ENCODE peak calls at places on chromosomes 13 and 19, in six cellular contexts. One of them, this sample, is unnamed. For H3K9me3, the result is how much of the 10 kb centered on the place peaks cover.

GRCh38 chr13:83536941-83537340 is 345.3 kb downstream of the SLITRK1 start:
- DNase-seq in mucosa of descending colon: no peak
- DNase-seq in cardiac muscle cell: no peak
- DNase-seq in lung: no peak
- DNase-seq in mammary epithelial cell: peak
- DNase-seq in upper lobe of right lung: no peak
- DNase-seq in this sample: no peak

GRCh38 chr13:74074723-74075122 is 59.5 kb downstream of the KLF12 start:
- DNase-seq in mucosa of descending colon: no peak
- DNase-seq in cardiac muscle cell: peak
- DNase-seq in lung: no peak
- DNase-seq in mammary epithelial cell: peak
- DNase-seq in upper lobe of right lung: no peak
- DNase-seq in this sample: peak

GRCh38 chr19:56367829-56368711 is 25.3 kb downstream of the ZNF582 start:
- DNase-seq in mucosa of descending colon: peak
- DNase-seq in cardiac muscle cell: peak
- DNase-seq in lung: peak
- DNase-seq in mammary epithelial cell: peak
- DNase-seq in upper lobe of right lung: peak
- DNase-seq in this sample: peak

GRCh38 chr13:25148005-25148798 is 23.9 kb downstream of the AMER2 start:
- DNase-seq in mucosa of descending colon: no peak
- DNase-seq in cardiac muscle cell: no peak
- DNase-seq in lung: no peak
- DNase-seq in mammary epithelial cell: no peak
- DNase-seq in upper lobe of right lung: no peak
- DNase-seq in this sample: no peak

GRCh38 chr19:48613024-48613851 is 1.6 kb downstream of the FAM83E start:
- DNase-seq in mucosa of descending colon: peak
- DNase-seq in cardiac muscle cell: no peak
- DNase-seq in lung: no peak
- DNase-seq in mammary epithelial cell: no peak
- DNase-seq in upper lobe of right lung: peak
- DNase-seq in this sample: no peak

GRCh38 chr19:30059741-30060140 is 117.7 kb downstream of the URI1 start:
- DNase-seq in mucosa of descending colon: no peak
- DNase-seq in cardiac muscle cell: no peak
- DNase-seq in lung: no peak
- DNase-seq in mammary epithelial cell: no peak
- DNase-seq in upper lobe of right lung: no peak
- DNase-seq in this sample: no peak

GRCh38 chr13:45162821-45163220 is 38.0 kb downstream of the KCTD4 start:
- DNase-seq in mucosa of descending colon: no peak
- DNase-seq in cardiac muscle cell: peak
- DNase-seq in lung: no peak
- DNase-seq in mammary epithelial cell: peak
- DNase-seq in upper lobe of right lung: no peak
- DNase-seq in this sample: peak

GRCh38 chr19:21513651-21514050 is 8.2 kb downstream of the ZNF429 start:
- DNase-seq in mucosa of descending colon: no peak
- DNase-seq in cardiac muscle cell: no peak
- DNase-seq in lung: no peak
- DNase-seq in mammary epithelial cell: no peak
- DNase-seq in upper lobe of right lung: no peak
- DNase-seq in this sample: no peak

GRCh38 chr19:10677796-10678195 is 23.4 kb upstream of the QTRT1 start:
- DNase-seq in mucosa of descending colon: no peak
- DNase-seq in cardiac muscle cell: no peak
- DNase-seq in lung: no peak
- DNase-seq in mammary epithelial cell: no peak
- DNase-seq in upper lobe of right lung: no peak
- DNase-seq in this sample: no peak

GRCh38 chr19:7395360-7395781 is 46.6 kb downstream of the ARHGEF18 start:
- DNase-seq in mucosa of descending colon: no peak
- DNase-seq in cardiac muscle cell: peak
- DNase-seq in lung: no peak
- DNase-seq in mammary epithelial cell: no peak
- DNase-seq in upper lobe of right lung: no peak
- DNase-seq in this sample: peak

GRCh38 chr13:37616131-37616530 is 17.6 kb upstream of the POSTN start:
- DNase-seq in mucosa of descending colon: no peak
- DNase-seq in cardiac muscle cell: no peak
- DNase-seq in lung: no peak
- DNase-seq in mammary epithelial cell: no peak
- DNase-seq in upper lobe of right lung: no peak
- DNase-seq in this sample: peak

GRCh38 chr19:30064021-30064699 is 122.1 kb downstream of the URI1 start:
- DNase-seq in mucosa of descending colon: no peak
- DNase-seq in cardiac muscle cell: no peak
- DNase-seq in lung: no peak
- DNase-seq in mammary epithelial cell: no peak
- DNase-seq in upper lobe of right lung: peak
- DNase-seq in this sample: no peak

GRCh38 chr19:3463039-3463958 is 17.0 kb downstream of the SMIM24 start:
- DNase-seq in mucosa of descending colon: no peak
- DNase-seq in cardiac muscle cell: no peak
- DNase-seq in lung: no peak
- DNase-seq in mammary epithelial cell: no peak
- DNase-seq in upper lobe of right lung: no peak
- DNase-seq in this sample: no peak

GRCh38 chr19:54297759-54298305 is 15.1 kb downstream of the LILRA5 start:
- DNase-seq in mucosa of descending colon: peak
- DNase-seq in cardiac muscle cell: no peak
- DNase-seq in lung: no peak
- DNase-seq in mammary epithelial cell: no peak
- DNase-seq in upper lobe of right lung: no peak
- DNase-seq in this sample: no peak

GRCh38 chr19:48896191-48896720 is 2.3 kb downstream of the TULP2 start:
- DNase-seq in mucosa of descending colon: peak
- DNase-seq in cardiac muscle cell: peak
- DNase-seq in lung: peak
- DNase-seq in mammary epithelial cell: no peak
- DNase-seq in upper lobe of right lung: peak
- DNase-seq in this sample: peak

GRCh38 chr19:53431399-53432087 is at the start of gene ZNF761:
- DNase-seq in mucosa of descending colon: peak
- DNase-seq in cardiac muscle cell: peak
- DNase-seq in lung: peak
- DNase-seq in mammary epithelial cell: peak
- DNase-seq in upper lobe of right lung: peak
- DNase-seq in this sample: peak

GRCh38 chr13:48831248-48831647 is 144.5 kb upstream of the FNDC3A start:
- DNase-seq in mucosa of descending colon: no peak
- DNase-seq in cardiac muscle cell: peak
- DNase-seq in lung: no peak
- DNase-seq in mammary epithelial cell: no peak
- DNase-seq in upper lobe of right lung: no peak
- DNase-seq in this sample: no peak

GRCh38 chr19:42092350-42092749 is 16.4 kb downstream of the ZNF574 start:
- DNase-seq in mucosa of descending colon: peak
- DNase-seq in cardiac muscle cell: peak
- DNase-seq in lung: no peak
- DNase-seq in mammary epithelial cell: peak
- DNase-seq in upper lobe of right lung: no peak
- DNase-seq in this sample: no peak

GRCh38 chr13:96768524-96768923 is 225.8 kb downstream of the OXGR1 start:
- DNase-seq in mucosa of descending colon: no peak
- DNase-seq in cardiac muscle cell: no peak
- DNase-seq in lung: no peak
- DNase-seq in mammary epithelial cell: no peak
- DNase-seq in upper lobe of right lung: no peak
- DNase-seq in this sample: no peak

GRCh38 chr19:42360787-42361544 is 29.1 kb downstream of the CNFN start:
- DNase-seq in mucosa of descending colon: no peak
- DNase-seq in cardiac muscle cell: no peak
- DNase-seq in lung: no peak
- DNase-seq in mammary epithelial cell: no peak
- DNase-seq in upper lobe of right lung: no peak
- DNase-seq in this sample: no peak

GRCh38 chr13:95301947-95302386 is 716 bp upstream of the ABCC4 start:
- DNase-seq in mucosa of descending colon: no peak
- DNase-seq in cardiac muscle cell: peak
- DNase-seq in lung: no peak
- DNase-seq in mammary epithelial cell: no peak
- DNase-seq in upper lobe of right lung: no peak
- DNase-seq in this sample: no peak

GRCh38 chr13:47457631-47458030 is 543.4 kb downstream of the SUCLA2 start:
- DNase-seq in mucosa of descending colon: no peak
- DNase-seq in cardiac muscle cell: peak
- DNase-seq in lung: no peak
- DNase-seq in mammary epithelial cell: peak
- DNase-seq in upper lobe of right lung: no peak
- DNase-seq in this sample: no peak

GRCh38 chr19:48713041-48713863 is 6.3 kb downstream of the MAMSTR start:
- DNase-seq in mucosa of descending colon: no peak
- DNase-seq in cardiac muscle cell: no peak
- DNase-seq in lung: no peak
- DNase-seq in mammary epithelial cell: no peak
- DNase-seq in upper lobe of right lung: no peak
- DNase-seq in this sample: peak

GRCh38 chr13:78631077-78631476 is 27.7 kb upstream of the POU4F1 start:
- DNase-seq in mucosa of descending colon: peak
- DNase-seq in cardiac muscle cell: no peak
- DNase-seq in lung: no peak
- DNase-seq in mammary epithelial cell: no peak
- DNase-seq in upper lobe of right lung: no peak
- DNase-seq in this sample: no peak

GRCh38 chr19:10653482-10653731 is 739 bp upstream of the ILF3 start:
- DNase-seq in mucosa of descending colon: no peak
- DNase-seq in cardiac muscle cell: no peak
- DNase-seq in lung: no peak
- DNase-seq in mammary epithelial cell: no peak
- DNase-seq in upper lobe of right lung: no peak
- DNase-seq in this sample: no peak

GRCh38 chr19:19491321-19492025 is 23.9 kb downstream of the TSSK6 start:
- DNase-seq in mucosa of descending colon: no peak
- DNase-seq in cardiac muscle cell: no peak
- DNase-seq in lung: no peak
- DNase-seq in mammary epithelial cell: no peak
- DNase-seq in upper lobe of right lung: no peak
- DNase-seq in this sample: no peak

GRCh38 chr13:108200781-108201398 is 14.4 kb downstream of the LIG4 start:
- DNase-seq in mucosa of descending colon: no peak
- DNase-seq in cardiac muscle cell: no peak
- DNase-seq in lung: no peak
- DNase-seq in mammary epithelial cell: peak
- DNase-seq in upper lobe of right lung: no peak
- DNase-seq in this sample: peak

GRCh38 chr19:41096353-41096752 is 8.1 kb downstream of the CYP2A13 start:
- DNase-seq in mucosa of descending colon: no peak
- DNase-seq in cardiac muscle cell: no peak
- DNase-seq in lung: no peak
- DNase-seq in mammary epithelial cell: no peak
- DNase-seq in upper lobe of right lung: no peak
- DNase-seq in this sample: no peak

GRCh38 chr13:75393839-75394238 is 88.1 kb downstream of the TBC1D4 start:
- DNase-seq in mucosa of descending colon: no peak
- DNase-seq in cardiac muscle cell: no peak
- DNase-seq in lung: no peak
- DNase-seq in mammary epithelial cell: no peak
- DNase-seq in upper lobe of right lung: no peak
- DNase-seq in this sample: peak

GRCh38 chr19:44346556-44346955 is 9.9 kb downstream of the ZNF112 start:
- DNase-seq in mucosa of descending colon: no peak
- DNase-seq in cardiac muscle cell: no peak
- DNase-seq in lung: no peak
- DNase-seq in mammary epithelial cell: no peak
- DNase-seq in upper lobe of right lung: no peak
- DNase-seq in this sample: no peak
- H3K9me3 ChIP-seq in mucosa of descending colon: half or more
- H3K9me3 ChIP-seq in cardiac muscle cell: under half
- H3K9me3 ChIP-seq in lung: under half
- H3K9me3 ChIP-seq in mammary epithelial cell: under half
- H3K9me3 ChIP-seq in upper lobe of right lung: under half
- H3K9me3 ChIP-seq in this sample: under half

DNA sequence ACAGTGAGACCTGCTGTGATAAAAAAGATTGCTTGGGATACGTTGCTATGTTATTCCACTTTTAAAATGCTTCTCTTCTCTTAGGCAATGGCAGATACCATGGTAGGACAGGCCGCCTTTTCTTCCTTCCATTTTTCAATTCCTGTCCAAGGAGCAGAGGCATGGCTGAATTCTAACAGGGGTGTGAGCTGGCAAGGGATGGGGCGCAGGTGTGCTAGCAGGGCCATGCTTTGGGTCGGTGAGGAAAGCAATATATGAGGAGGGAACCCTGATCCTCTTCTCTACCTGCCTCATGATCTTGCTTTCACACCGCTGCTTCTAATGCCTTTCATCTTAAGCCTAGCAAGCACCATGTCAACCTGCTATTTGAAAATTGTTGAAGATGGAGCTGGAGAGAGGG is 225.0 kb downstream of the KATNAL1 start:
- DNase-seq in mucosa of descending colon: no peak
- DNase-seq in cardiac muscle cell: no peak
- DNase-seq in lung: no peak
- DNase-seq in mammary epithelial cell: no peak
- DNase-seq in upper lobe of right lung: no peak
- DNase-seq in this sample: no peak
- H3K9me3 ChIP-seq in mucosa of descending colon: under half
- H3K9me3 ChIP-seq in cardiac muscle cell: under half
- H3K9me3 ChIP-seq in lung: under half
- H3K9me3 ChIP-seq in mammary epithelial cell: under half
- H3K9me3 ChIP-seq in upper lobe of right lung: under half
- H3K9me3 ChIP-seq in this sample: under half

GRCh38 chr19:34960103-34960805 is 3.8 kb downstream of the ZNF792 start:
- DNase-seq in mucosa of descending colon: no peak
- DNase-seq in cardiac muscle cell: peak
- DNase-seq in lung: no peak
- DNase-seq in mammary epithelial cell: peak
- DNase-seq in upper lobe of right lung: no peak
- DNase-seq in this sample: no peak
- H3K9me3 ChIP-seq in mucosa of descending colon: half or more
- H3K9me3 ChIP-seq in cardiac muscle cell: under half
- H3K9me3 ChIP-seq in lung: under half
- H3K9me3 ChIP-seq in mammary epithelial cell: under half
- H3K9me3 ChIP-seq in upper lobe of right lung: under half
- H3K9me3 ChIP-seq in this sample: half or more

DNA sequence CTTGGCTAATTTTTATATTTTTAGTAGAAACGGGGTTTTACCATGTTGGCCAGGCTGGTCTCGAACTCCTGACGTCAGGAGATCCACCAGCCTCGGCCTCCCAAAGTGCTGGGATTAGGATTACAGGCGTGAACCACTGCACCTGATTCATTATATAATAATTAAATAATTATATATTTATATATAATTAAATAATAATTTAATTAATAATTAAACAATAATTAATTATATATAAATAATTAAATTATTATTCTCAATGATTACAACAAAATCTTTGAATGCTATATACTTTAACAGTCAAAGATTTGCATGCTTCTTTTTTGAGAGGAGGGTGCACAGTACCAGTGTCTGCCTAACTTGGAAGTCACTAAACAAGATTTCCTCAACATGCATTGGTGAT is 872.3 kb downstream of the EFNB2 start:
- DNase-seq in mucosa of descending colon: no peak
- DNase-seq in cardiac muscle cell: no peak
- DNase-seq in lung: no peak
- DNase-seq in mammary epithelial cell: no peak
- DNase-seq in upper lobe of right lung: no peak
- DNase-seq in this sample: no peak
- H3K9me3 ChIP-seq in mucosa of descending colon: under half
- H3K9me3 ChIP-seq in cardiac muscle cell: under half
- H3K9me3 ChIP-seq in lung: under half
- H3K9me3 ChIP-seq in mammary epithelial cell: under half
- H3K9me3 ChIP-seq in upper lobe of right lung: under half
- H3K9me3 ChIP-seq in this sample: under half